ENCODE peak calls at places on chromosomes 6 and 20, in seven cellular contexts. One of them, this sample, is unnamed.

GRCh38 chr20:24816907-24817306 is 132.2 kb upstream of the CST7 start:
- DNase-seq in fibroblast of villous mesenchyme: no peak
- DNase-seq in activated CD4-positive, alpha-beta T cell treated with anti-CD3 and anti-CD28 coated beads for 1 hour: no peak
- DNase-seq in heart right ventricle: no peak
- DNase-seq in cardiac muscle cell: no peak
- DNase-seq in NCI-H1105 treated with DMSO at 0.1 percent for 48 hours: no peak
- DNase-seq in activated naive CD8-positive, alpha-beta T cell treated with anti-CD3 and anti-CD28 coated beads, Interleukin-2, amount 50 U/mL, for 24 hours: no peak
- DNase-seq in this sample: no peak

GRCh38 chr6:109794201-109794926 is 103.3 kb downstream of the FIG4 start:
- DNase-seq in fibroblast of villous mesenchyme: peak; percentile 64
- DNase-seq in activated CD4-positive, alpha-beta T cell treated with anti-CD3 and anti-CD28 coated beads for 1 hour: no peak
- DNase-seq in heart right ventricle: no peak
- DNase-seq in cardiac muscle cell: no peak
- DNase-seq in NCI-H1105 treated with DMSO at 0.1 percent for 48 hours: peak; percentile 69
- DNase-seq in activated naive CD8-positive, alpha-beta T cell treated with anti-CD3 and anti-CD28 coated beads, Interleukin-2, amount 50 U/mL, for 24 hours: no peak
- DNase-seq in this sample: no peak

GRCh38 chr20:15100506-15101160 is 763.2 kb upstream of the FLRT3 start:
- DNase-seq in fibroblast of villous mesenchyme: no peak
- DNase-seq in activated CD4-positive, alpha-beta T cell treated with anti-CD3 and anti-CD28 coated beads for 1 hour: no peak
- DNase-seq in heart right ventricle: no peak
- DNase-seq in cardiac muscle cell: no peak
- DNase-seq in NCI-H1105 treated with DMSO at 0.1 percent for 48 hours: no peak
- DNase-seq in activated naive CD8-positive, alpha-beta T cell treated with anti-CD3 and anti-CD28 coated beads, Interleukin-2, amount 50 U/mL, for 24 hours: no peak
- DNase-seq in this sample: no peak

GRCh38 chr6:1129141-1129540 is 182.8 kb upstream of the FOXQ1 start:
- DNase-seq in fibroblast of villous mesenchyme: no peak
- DNase-seq in activated CD4-positive, alpha-beta T cell treated with anti-CD3 and anti-CD28 coated beads for 1 hour: no peak
- DNase-seq in heart right ventricle: peak; percentile 55
- DNase-seq in cardiac muscle cell: no peak
- DNase-seq in NCI-H1105 treated with DMSO at 0.1 percent for 48 hours: no peak
- DNase-seq in activated naive CD8-positive, alpha-beta T cell treated with anti-CD3 and anti-CD28 coated beads, Interleukin-2, amount 50 U/mL, for 24 hours: no peak
- DNase-seq in this sample: no peak

GRCh38 chr6:130178692-130179091 is 44.1 kb downstream of the SAMD3 start:
- DNase-seq in fibroblast of villous mesenchyme: peak; percentile 89
- DNase-seq in activated CD4-positive, alpha-beta T cell treated with anti-CD3 and anti-CD28 coated beads for 1 hour: no peak
- DNase-seq in heart right ventricle: no peak
- DNase-seq in cardiac muscle cell: no peak
- DNase-seq in NCI-H1105 treated with DMSO at 0.1 percent for 48 hours: no peak
- DNase-seq in activated naive CD8-positive, alpha-beta T cell treated with anti-CD3 and anti-CD28 coated beads, Interleukin-2, amount 50 U/mL, for 24 hours: no peak
- DNase-seq in this sample: no peak

GRCh38 chr20:20887593-20888272 is 175.3 kb upstream of the RALGAPA2 start:
- DNase-seq in fibroblast of villous mesenchyme: no peak
- DNase-seq in activated CD4-positive, alpha-beta T cell treated with anti-CD3 and anti-CD28 coated beads for 1 hour: no peak
- DNase-seq in heart right ventricle: no peak
- DNase-seq in cardiac muscle cell: no peak
- DNase-seq in NCI-H1105 treated with DMSO at 0.1 percent for 48 hours: no peak
- DNase-seq in activated naive CD8-positive, alpha-beta T cell treated with anti-CD3 and anti-CD28 coated beads, Interleukin-2, amount 50 U/mL, for 24 hours: no peak
- DNase-seq in this sample: no peak

GRCh38 chr20:1150218-1150617 is 31.8 kb downstream of the PSMF1 start:
- DNase-seq in fibroblast of villous mesenchyme: peak; percentile 24
- DNase-seq in activated CD4-positive, alpha-beta T cell treated with anti-CD3 and anti-CD28 coated beads for 1 hour: no peak
- DNase-seq in heart right ventricle: no peak
- DNase-seq in cardiac muscle cell: no peak
- DNase-seq in NCI-H1105 treated with DMSO at 0.1 percent for 48 hours: no peak
- DNase-seq in activated naive CD8-positive, alpha-beta T cell treated with anti-CD3 and anti-CD28 coated beads, Interleukin-2, amount 50 U/mL, for 24 hours: no peak
- DNase-seq in this sample: peak; percentile 51

GRCh38 chr6:40645043-40645442 is 57.9 kb upstream of the LRFN2 start:
- DNase-seq in fibroblast of villous mesenchyme: no peak
- DNase-seq in activated CD4-positive, alpha-beta T cell treated with anti-CD3 and anti-CD28 coated beads for 1 hour: no peak
- DNase-seq in heart right ventricle: no peak
- DNase-seq in cardiac muscle cell: no peak
- DNase-seq in NCI-H1105 treated with DMSO at 0.1 percent for 48 hours: no peak
- DNase-seq in activated naive CD8-positive, alpha-beta T cell treated with anti-CD3 and anti-CD28 coated beads, Interleukin-2, amount 50 U/mL, for 24 hours: no peak
- DNase-seq in this sample: no peak

GRCh38 chr20:7025635-7026034 is 258.1 kb downstream of the BMP2 start:
- DNase-seq in fibroblast of villous mesenchyme: no peak
- DNase-seq in activated CD4-positive, alpha-beta T cell treated with anti-CD3 and anti-CD28 coated beads for 1 hour: no peak
- DNase-seq in heart right ventricle: no peak
- DNase-seq in cardiac muscle cell: peak; percentile 49
- DNase-seq in NCI-H1105 treated with DMSO at 0.1 percent for 48 hours: no peak
- DNase-seq in activated naive CD8-positive, alpha-beta T cell treated with anti-CD3 and anti-CD28 coated beads, Interleukin-2, amount 50 U/mL, for 24 hours: no peak
- DNase-seq in this sample: no peak

GRCh38 chr20:44643154-44643519 is 8.4 kb downstream of the ADA start:
- DNase-seq in fibroblast of villous mesenchyme: no peak
- DNase-seq in activated CD4-positive, alpha-beta T cell treated with anti-CD3 and anti-CD28 coated beads for 1 hour: no peak
- DNase-seq in heart right ventricle: no peak
- DNase-seq in cardiac muscle cell: no peak
- DNase-seq in NCI-H1105 treated with DMSO at 0.1 percent for 48 hours: no peak
- DNase-seq in activated naive CD8-positive, alpha-beta T cell treated with anti-CD3 and anti-CD28 coated beads, Interleukin-2, amount 50 U/mL, for 24 hours: no peak
- DNase-seq in this sample: no peak

GRCh38 chr6:157244175-157244574 is 79.1 kb downstream of the TMEM242 start:
- DNase-seq in fibroblast of villous mesenchyme: peak; percentile 81
- DNase-seq in activated CD4-positive, alpha-beta T cell treated with anti-CD3 and anti-CD28 coated beads for 1 hour: no peak
- DNase-seq in heart right ventricle: no peak
- DNase-seq in cardiac muscle cell: no peak
- DNase-seq in NCI-H1105 treated with DMSO at 0.1 percent for 48 hours: no peak
- DNase-seq in activated naive CD8-positive, alpha-beta T cell treated with anti-CD3 and anti-CD28 coated beads, Interleukin-2, amount 50 U/mL, for 24 hours: no peak
- DNase-seq in this sample: no peak

GRCh38 chr20:478949-479429 is 16.7 kb upstream of the TBC1D20 start:
- DNase-seq in fibroblast of villous mesenchyme: peak; percentile 79
- DNase-seq in activated CD4-positive, alpha-beta T cell treated with anti-CD3 and anti-CD28 coated beads for 1 hour: no peak
- DNase-seq in heart right ventricle: peak; percentile 24
- DNase-seq in cardiac muscle cell: peak; percentile 65
- DNase-seq in NCI-H1105 treated with DMSO at 0.1 percent for 48 hours: peak; percentile 70
- DNase-seq in activated naive CD8-positive, alpha-beta T cell treated with anti-CD3 and anti-CD28 coated beads, Interleukin-2, amount 50 U/mL, for 24 hours: no peak
- DNase-seq in this sample: peak; percentile 38

GRCh38 chr20:12394786-12395185 is 477.1 kb downstream of the BTBD3 start:
- DNase-seq in fibroblast of villous mesenchyme: peak; percentile 29
- DNase-seq in activated CD4-positive, alpha-beta T cell treated with anti-CD3 and anti-CD28 coated beads for 1 hour: no peak
- DNase-seq in heart right ventricle: no peak
- DNase-seq in cardiac muscle cell: no peak
- DNase-seq in NCI-H1105 treated with DMSO at 0.1 percent for 48 hours: no peak
- DNase-seq in activated naive CD8-positive, alpha-beta T cell treated with anti-CD3 and anti-CD28 coated beads, Interleukin-2, amount 50 U/mL, for 24 hours: no peak
- DNase-seq in this sample: no peak

GRCh38 chr6:112085666-112086065 is 1.6 kb downstream of the TUBE1 start:
- DNase-seq in fibroblast of villous mesenchyme: no peak
- DNase-seq in activated CD4-positive, alpha-beta T cell treated with anti-CD3 and anti-CD28 coated beads for 1 hour: no peak
- DNase-seq in heart right ventricle: peak; percentile 58
- DNase-seq in cardiac muscle cell: no peak
- DNase-seq in NCI-H1105 treated with DMSO at 0.1 percent for 48 hours: no peak
- DNase-seq in activated naive CD8-positive, alpha-beta T cell treated with anti-CD3 and anti-CD28 coated beads, Interleukin-2, amount 50 U/mL, for 24 hours: no peak
- DNase-seq in this sample: no peak

GRCh38 chr6:31094389-31094881 is 17.9 kb downstream of the C6orf15 start:
- DNase-seq in fibroblast of villous mesenchyme: no peak
- DNase-seq in activated CD4-positive, alpha-beta T cell treated with anti-CD3 and anti-CD28 coated beads for 1 hour: peak; percentile 15
- DNase-seq in heart right ventricle: no peak
- DNase-seq in cardiac muscle cell: no peak
- DNase-seq in NCI-H1105 treated with DMSO at 0.1 percent for 48 hours: no peak
- DNase-seq in activated naive CD8-positive, alpha-beta T cell treated with anti-CD3 and anti-CD28 coated beads, Interleukin-2, amount 50 U/mL, for 24 hours: peak; percentile 12
- DNase-seq in this sample: peak; percentile 45

GRCh38 chr6:115468272-115469005 is 592.3 kb downstream of the FRK start:
- DNase-seq in fibroblast of villous mesenchyme: no peak
- DNase-seq in activated CD4-positive, alpha-beta T cell treated with anti-CD3 and anti-CD28 coated beads for 1 hour: no peak
- DNase-seq in heart right ventricle: no peak
- DNase-seq in cardiac muscle cell: no peak
- DNase-seq in NCI-H1105 treated with DMSO at 0.1 percent for 48 hours: no peak
- DNase-seq in activated naive CD8-positive, alpha-beta T cell treated with anti-CD3 and anti-CD28 coated beads, Interleukin-2, amount 50 U/mL, for 24 hours: no peak
- DNase-seq in this sample: no peak

GRCh38 chr6:81749704-81750103 is 2.8 kb downstream of the TENT5A start:
- DNase-seq in fibroblast of villous mesenchyme: peak; percentile 63
- DNase-seq in activated CD4-positive, alpha-beta T cell treated with anti-CD3 and anti-CD28 coated beads for 1 hour: no peak
- DNase-seq in heart right ventricle: peak; percentile 61
- DNase-seq in cardiac muscle cell: peak; percentile 37
- DNase-seq in NCI-H1105 treated with DMSO at 0.1 percent for 48 hours: peak; percentile 78
- DNase-seq in activated naive CD8-positive, alpha-beta T cell treated with anti-CD3 and anti-CD28 coated beads, Interleukin-2, amount 50 U/mL, for 24 hours: no peak
- DNase-seq in this sample: no peak

GRCh38 chr20:35166242-35166830 is 5.5 kb upstream of the PROCR start:
- DNase-seq in fibroblast of villous mesenchyme: no peak
- DNase-seq in activated CD4-positive, alpha-beta T cell treated with anti-CD3 and anti-CD28 coated beads for 1 hour: no peak
- DNase-seq in heart right ventricle: peak; percentile 76
- DNase-seq in cardiac muscle cell: no peak
- DNase-seq in NCI-H1105 treated with DMSO at 0.1 percent for 48 hours: no peak
- DNase-seq in activated naive CD8-positive, alpha-beta T cell treated with anti-CD3 and anti-CD28 coated beads, Interleukin-2, amount 50 U/mL, for 24 hours: no peak
- DNase-seq in this sample: no peak

This sample was measured in activated CD8-positive, alpha-beta T cell treated with anti-CD3 and anti-CD28 coated beads for 36 hours.